ENCODE peak calls at places on chromosomes 7 and 10, in six cellular contexts. H, I, Y, P, S and R are unnamed samples.

GRCh38 chr10:77881636-77882035 is 44.9 kb downstream of the DLG5 start:
- DNase-seq in H (no peak), P (no peak), S (no peak), I (no peak), Y (no peak), R (no peak)

GRCh38 chr10:69890065-69890831 is 88.5 kb downstream of the COL13A1 start:
- DNase-seq in Y (no peak), P (no peak), H (no peak), S (no peak), I (peak; percentile 24), R (no peak)

GRCh38 chr7:32163141-32163806 is 93.1 kb upstream of the PDE1C start:
- DNase-seq in P (no peak), I (peak; percentile 84), S (no peak), Y (peak; percentile 40), H (no peak), R (no peak)

GRCh38 chr7:117323585-117323876 is 673 bp upstream of the WNT2 start:
- DNase-seq in Y (no peak), S (peak; percentile 15), I (peak; percentile 19), P (no peak), H (no peak), R (no peak)

GRCh38 chr7:1734331-1734730 is 64.3 kb downstream of the ELFN1 start:
- DNase-seq in H (no peak), I (no peak), P (no peak), Y (no peak), S (no peak), R (no peak)

GRCh38 chr7:133853706-133854276 is 273.3 kb upstream of the LRGUK start:
- DNase-seq in H (peak; percentile 50), I (peak; percentile 96), P (no peak), Y (no peak), S (peak; percentile 15), R (no peak)

GRCh38 chr10:129968937-129969527 is 5.0 kb upstream of the EBF3 start:
- DNase-seq in S (no peak), I (peak; percentile 36), H (peak; percentile 85), P (no peak), Y (no peak), R (no peak)

GRCh38 chr10:74500806-74501205 is 325.6 kb upstream of the KAT6B start:
- DNase-seq in H (no peak), Y (no peak), P (no peak), S (no peak), I (no peak), R (no peak)

GRCh38 chr10:6200588-6201510 is 1.9 kb upstream of the PFKFB3 start:
- DNase-seq in H (no peak), Y (no peak), S (peak; percentile 50), I (peak; percentile 30), P (no peak), R (no peak)

GRCh38 chr7:34841326-34841725 is 183.3 kb downstream of the NPSR1 start:
- DNase-seq in I (no peak), Y (no peak), S (no peak), P (no peak), H (peak; percentile 65), R (no peak)

GRCh38 chr7:78786055-78786454 is 667.4 kb downstream of the MAGI2 start:
- DNase-seq in S (no peak), H (no peak), Y (no peak), P (no peak), I (no peak), R (no peak)

GRCh38 chr10:119431034-119431767 is 111.3 kb downstream of the RGS10 start:
- DNase-seq in P (no peak), S (no peak), H (no peak), Y (no peak), I (no peak), R (no peak)

GRCh38 chr10:19245889-19246841 is 197.6 kb downstream of the MALRD1 start:
- DNase-seq in H (peak; percentile 6), P (no peak), Y (no peak), I (no peak), S (no peak), R (no peak)

GRCh38 chr10:104937528-104937927 is 296.4 kb downstream of the SORCS3 start:
- DNase-seq in H (no peak), Y (no peak), I (peak; percentile 58), P (no peak), S (no peak), R (no peak)

GRCh38 chr10:130804778-130805634 is 506.5 kb downstream of the TCERG1L start:
- DNase-seq in P (peak; percentile 31), I (no peak), Y (no peak), H (no peak), S (no peak), R (no peak)

GRCh38 chr10:49508249-49508648 is 30.7 kb downstream of the ERCC6 start:
- DNase-seq in P (no peak), I (no peak), Y (no peak), S (no peak), H (no peak), R (no peak)

GRCh38 chr10:116891208-116891607 is 41.9 kb downstream of the ENO4 start:
- DNase-seq in I (peak; percentile 76), P (no peak), H (no peak), S (no peak), Y (peak; percentile 73), R (no peak)

GRCh38 chr10:34727595-34728033 is 87.5 kb downstream of the PARD3 start:
- DNase-seq in S (no peak), Y (no peak), P (no peak), I (peak; percentile 62), H (no peak), R (no peak)

GRCh38 chr10:34721201-34721840 is 93.8 kb downstream of the PARD3 start:
- DNase-seq in Y (no peak), S (no peak), P (no peak), I (peak; percentile 76), H (no peak), R (no peak)

GRCh38 chr10:34726862-34727261 is 88.2 kb downstream of the PARD3 start:
- DNase-seq in P (no peak), H (no peak), Y (no peak), I (no peak), S (no peak), R (no peak)

GRCh38 chr10:34722404-34722803 is 92.7 kb downstream of the PARD3 start:
- DNase-seq in I (no peak), S (no peak), Y (no peak), H (no peak), P (no peak), R (no peak)

DNA sequence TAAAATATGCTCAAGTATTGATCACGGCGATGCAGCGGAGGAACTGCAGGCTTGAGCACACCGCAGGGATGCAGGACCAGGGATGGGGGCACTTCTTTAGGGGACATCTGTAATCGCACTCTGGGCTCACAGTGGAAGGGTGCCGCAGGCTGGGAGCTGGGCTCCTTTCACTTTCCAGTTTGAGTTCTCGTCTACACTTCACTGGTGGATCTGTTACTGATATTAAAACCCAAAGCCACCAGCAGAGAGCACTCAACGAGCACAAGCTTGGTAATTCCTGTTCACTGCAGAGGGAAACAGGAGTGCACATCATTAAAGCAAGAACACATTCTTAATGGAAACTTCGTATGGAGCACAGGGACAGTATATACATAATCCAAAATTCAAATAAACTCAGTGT is 91.3 kb downstream of the PARD3 start:
- DNase-seq in H (peak; percentile 19), I (peak; percentile 72), S (no peak), P (no peak), Y (no peak), R (no peak)
- TF ChIP-seq CTCF in H (peak; percentile 42), I (peak; percentile 72), S (peak; percentile 29), P (no peak), Y (no peak), R (peak; percentile 64)

GRCh38 chr10:127871631-127872010 is 21.1 kb downstream of the CLRN3 start:
- DNase-seq in I (no peak), S (no peak), Y (no peak), P (no peak), H (no peak), R (peak; percentile 48)
- TF ChIP-seq CTCF in I (no peak), S (no peak), Y (no peak), P (no peak), H (no peak), R (no peak)

GRCh38 chr10:26554246-26554645 is 116.1 kb downstream of the APBB1IP start:
- DNase-seq in P (no peak), S (no peak), H (no peak), Y (no peak), I (no peak), R (no peak)

GRCh38 chr10:26555719-26556368 is 117.7 kb downstream of the APBB1IP start:
- DNase-seq in H (no peak), S (no peak), Y (peak; percentile 57), P (no peak), I (peak; percentile 86), R (no peak)

DNA sequence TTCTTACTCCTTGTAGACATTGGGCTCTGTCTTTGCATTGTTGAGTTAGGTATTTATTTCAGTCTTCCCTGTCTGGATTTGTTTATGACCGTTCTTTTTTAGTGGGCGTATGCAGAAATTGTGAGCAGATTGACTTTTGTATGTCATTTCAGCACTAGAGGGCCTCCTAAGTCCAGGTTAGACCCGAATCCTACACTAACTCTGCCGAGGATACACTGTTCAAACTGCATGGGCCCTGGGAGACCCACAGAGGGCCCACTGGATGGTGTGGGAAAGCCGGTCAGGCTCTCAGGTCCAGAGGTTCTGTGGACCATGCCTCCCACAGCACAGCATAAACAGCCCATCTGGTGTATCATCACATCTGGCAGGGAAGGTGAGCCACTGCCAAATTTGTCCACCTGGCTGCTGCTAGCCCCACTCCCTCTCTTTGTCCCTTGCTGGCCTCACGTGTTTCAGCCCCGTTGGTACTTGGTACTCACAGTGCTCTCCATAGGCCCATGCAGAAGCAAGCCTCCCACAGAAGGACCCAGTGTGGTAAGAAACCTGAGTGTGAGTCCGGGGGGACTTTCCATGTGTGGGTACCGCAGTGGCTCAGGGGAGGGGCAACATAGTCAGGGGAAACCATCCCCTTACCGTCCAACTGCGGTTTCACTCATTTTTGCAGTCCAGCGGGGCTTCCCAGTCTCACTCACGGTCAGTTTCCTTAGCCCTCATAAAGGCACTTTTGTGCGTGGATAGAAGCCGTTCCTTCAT is 112.8 kb downstream of the APBB1IP start:
- DNase-seq in S (peak; percentile 53), H (no peak), I (peak; percentile 22), P (no peak), Y (no peak), R (no peak)
- TF ChIP-seq CTCF in S (peak; percentile 39), H (no peak), I (peak; percentile 10), P (no peak), Y (no peak), R (no peak)

DNA sequence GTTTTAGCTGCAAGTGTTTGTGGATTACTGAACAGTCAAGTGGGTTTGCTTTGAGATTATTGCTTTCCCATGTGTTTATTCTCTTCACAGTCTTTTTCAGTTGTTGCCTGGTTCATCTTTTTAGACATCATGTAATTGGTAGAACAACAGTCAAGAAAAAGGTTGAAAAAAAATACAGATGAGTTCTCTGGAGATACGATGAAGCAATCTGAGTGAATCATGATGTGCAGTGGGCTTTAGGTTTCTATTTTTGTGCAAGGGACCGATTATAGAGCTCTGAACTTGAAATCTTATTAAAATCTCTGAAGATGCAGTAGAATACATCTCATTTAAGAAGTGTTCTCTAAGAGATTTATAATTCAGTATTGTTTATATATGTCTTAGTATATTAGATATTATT is 145.7 kb downstream of the SDK1 start:
- DNase-seq in S (no peak), I (no peak), Y (no peak), H (no peak), P (no peak), R (no peak)
- TF ChIP-seq CTCF in S (no peak), I (no peak), Y (no peak), H (no peak), P (no peak), R (no peak)